ENCODE peak calls at places on chromosome 19, in nine cellular contexts. One of them, this sample, is unnamed.

GRCh38 chr19:30696514-30696913 is 324.3 kb downstream of the ZNF536 start:
- DNase-seq in GM23248: no peak
- DNase-seq in GM23338: peak
- DNase-seq in HCT116: no peak
- DNase-seq in H9: peak
- DNase-seq in neuronal stem cell: no peak
- DNase-seq in hepatocyte: peak
- DNase-seq in fibroblast of lung: no peak
- DNase-seq in DND-41: peak
- DNase-seq in this sample: no peak

GRCh38 chr19:56678205-56678604 is 6.6 kb upstream of the ZNF835 start:
- DNase-seq in fibroblast of lung: no peak
- DNase-seq in neuronal stem cell: no peak
- DNase-seq in GM23338: no peak
- DNase-seq in DND-41: no peak
- DNase-seq in HCT116: no peak
- DNase-seq in hepatocyte: no peak
- DNase-seq in H9: no peak
- DNase-seq in GM23248: no peak
- DNase-seq in this sample: no peak

GRCh38 chr19:18500820-18501219 is 21.1 kb downstream of the ELL start:
- DNase-seq in hepatocyte: no peak
- DNase-seq in HCT116: no peak
- DNase-seq in DND-41: no peak
- DNase-seq in GM23248: no peak
- DNase-seq in neuronal stem cell: no peak
- DNase-seq in fibroblast of lung: no peak
- DNase-seq in H9: no peak
- DNase-seq in GM23338: no peak
- DNase-seq in this sample: no peak

GRCh38 chr19:12574036-12574435 is 22.8 kb upstream of the ZNF564 start:
- DNase-seq in GM23338: peak
- DNase-seq in H9: no peak
- DNase-seq in HCT116: no peak
- DNase-seq in GM23248: no peak
- DNase-seq in neuronal stem cell: no peak
- DNase-seq in fibroblast of lung: no peak
- DNase-seq in hepatocyte: no peak
- DNase-seq in DND-41: no peak
- DNase-seq in this sample: no peak

GRCh38 chr19:19562665-19563347 is 24.7 kb downstream of the CILP2 start:
- DNase-seq in hepatocyte: no peak
- DNase-seq in neuronal stem cell: no peak
- DNase-seq in H9: no peak
- DNase-seq in GM23248: no peak
- DNase-seq in HCT116: no peak
- DNase-seq in GM23338: peak
- DNase-seq in fibroblast of lung: no peak
- DNase-seq in DND-41: no peak
- DNase-seq in this sample: no peak

GRCh38 chr19:6800991-6801396 is 28.5 kb downstream of the VAV1 start:
- DNase-seq in HCT116: peak
- DNase-seq in fibroblast of lung: peak
- DNase-seq in GM23248: peak
- DNase-seq in GM23338: no peak
- DNase-seq in DND-41: no peak
- DNase-seq in hepatocyte: no peak
- DNase-seq in neuronal stem cell: no peak
- DNase-seq in H9: peak
- DNase-seq in this sample: peak

GRCh38 chr19:2967972-2968371 is 9.4 kb upstream of the TLE6 start:
- DNase-seq in H9: no peak
- DNase-seq in DND-41: no peak
- DNase-seq in HCT116: no peak
- DNase-seq in GM23338: no peak
- DNase-seq in fibroblast of lung: no peak
- DNase-seq in neuronal stem cell: no peak
- DNase-seq in hepatocyte: no peak
- DNase-seq in GM23248: no peak
- DNase-seq in this sample: no peak

GRCh38 chr19:21835429-21835809 is 563 bp downstream of the ZNF43 start:
- DNase-seq in hepatocyte: no peak
- DNase-seq in DND-41: no peak
- DNase-seq in fibroblast of lung: no peak
- DNase-seq in neuronal stem cell: no peak
- DNase-seq in HCT116: no peak
- DNase-seq in GM23338: no peak
- DNase-seq in H9: no peak
- DNase-seq in GM23248: no peak
- DNase-seq in this sample: no peak

GRCh38 chr19:46766569-46767317 is 20.5 kb upstream of the STRN4 start:
- DNase-seq in GM23248: peak
- DNase-seq in fibroblast of lung: no peak
- DNase-seq in neuronal stem cell: no peak
- DNase-seq in DND-41: peak
- DNase-seq in H9: peak
- DNase-seq in hepatocyte: no peak
- DNase-seq in HCT116: no peak
- DNase-seq in GM23338: peak
- DNase-seq in this sample: no peak

GRCh38 chr19:6091771-6092291 is 18.5 kb downstream of the RFX2 start:
- DNase-seq in GM23338: no peak
- DNase-seq in neuronal stem cell: no peak
- DNase-seq in H9: no peak
- DNase-seq in hepatocyte: peak
- DNase-seq in fibroblast of lung: peak
- DNase-seq in HCT116: no peak
- DNase-seq in GM23248: peak
- DNase-seq in DND-41: no peak
- DNase-seq in this sample: peak

GRCh38 chr19:28987177-28987576 is 225.8 kb downstream of the UQCRFS1 start:
- DNase-seq in GM23248: no peak
- DNase-seq in neuronal stem cell: no peak
- DNase-seq in GM23338: no peak
- DNase-seq in hepatocyte: no peak
- DNase-seq in HCT116: no peak
- DNase-seq in H9: no peak
- DNase-seq in fibroblast of lung: no peak
- DNase-seq in DND-41: no peak
- DNase-seq in this sample: no peak

GRCh38 chr19:11485245-11485837 is 4.5 kb upstream of the ELAVL3 start:
- DNase-seq in HCT116: no peak
- DNase-seq in DND-41: no peak
- DNase-seq in neuronal stem cell: no peak
- DNase-seq in GM23338: peak
- DNase-seq in fibroblast of lung: no peak
- DNase-seq in GM23248: no peak
- DNase-seq in H9: no peak
- DNase-seq in hepatocyte: no peak
- DNase-seq in this sample: no peak

GRCh38 chr19:343451-343931 is 1.1 kb downstream of the MIER2 start:
- DNase-seq in fibroblast of lung: peak
- DNase-seq in HCT116: no peak
- DNase-seq in GM23248: peak
- DNase-seq in GM23338: peak
- DNase-seq in H9: no peak
- DNase-seq in hepatocyte: no peak
- DNase-seq in DND-41: peak
- DNase-seq in neuronal stem cell: no peak
- DNase-seq in this sample: no peak

GRCh38 chr19:3522421-3523360 is 16.3 kb upstream of the TEKTIP1 start:
- DNase-seq in hepatocyte: no peak
- DNase-seq in GM23338: no peak
- DNase-seq in neuronal stem cell: no peak
- DNase-seq in HCT116: no peak
- DNase-seq in H9: no peak
- DNase-seq in GM23248: no peak
- DNase-seq in DND-41: no peak
- DNase-seq in fibroblast of lung: no peak
- DNase-seq in this sample: no peak

GRCh38 chr19:13978306-13978705 is 26.0 kb downstream of the DCAF15 start:
- DNase-seq in HCT116: no peak
- DNase-seq in hepatocyte: peak
- DNase-seq in fibroblast of lung: no peak
- DNase-seq in GM23338: peak
- DNase-seq in H9: peak
- DNase-seq in DND-41: no peak
- DNase-seq in neuronal stem cell: peak
- DNase-seq in GM23248: peak
- DNase-seq in this sample: no peak

GRCh38 chr19:56994251-56995017 is 125.4 kb upstream of the USP29 start:
- DNase-seq in GM23338: no peak
- DNase-seq in hepatocyte: no peak
- DNase-seq in GM23248: no peak
- DNase-seq in H9: no peak
- DNase-seq in HCT116: no peak
- DNase-seq in DND-41: no peak
- DNase-seq in neuronal stem cell: no peak
- DNase-seq in fibroblast of lung: no peak
- DNase-seq in this sample: no peak

GRCh38 chr19:52248256-52248655 is 21.1 kb upstream of the ZNF766 start:
- DNase-seq in DND-41: peak
- DNase-seq in GM23248: peak
- DNase-seq in GM23338: peak
- DNase-seq in hepatocyte: peak
- DNase-seq in fibroblast of lung: peak
- DNase-seq in HCT116: peak
- DNase-seq in neuronal stem cell: no peak
- DNase-seq in H9: peak
- DNase-seq in this sample: no peak

DNA sequence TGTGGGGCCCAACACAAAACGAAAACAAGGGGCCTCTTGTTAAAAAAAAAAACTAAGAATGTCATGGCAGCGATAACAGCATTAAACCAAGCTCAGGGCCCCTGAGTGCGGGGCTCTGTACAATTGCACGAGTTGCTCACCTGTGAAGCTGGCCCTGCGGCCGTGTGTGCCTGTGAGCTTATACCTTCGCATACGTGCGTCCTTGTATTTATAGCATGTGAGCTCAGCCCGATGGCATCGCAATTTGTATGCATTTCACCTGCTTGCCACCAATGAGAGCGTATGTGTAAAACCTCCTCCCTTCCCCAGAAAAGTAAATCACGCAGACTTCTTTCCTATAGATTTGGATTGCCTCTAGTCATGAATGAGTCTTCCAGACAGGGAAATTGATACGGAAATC is 17.1 kb downstream of the HNRNPM start:
- DNase-seq in HCT116: no peak
- DNase-seq in GM23248: no peak
- DNase-seq in hepatocyte: no peak
- DNase-seq in fibroblast of lung: no peak
- DNase-seq in H9: no peak
- DNase-seq in DND-41: no peak
- DNase-seq in neuronal stem cell: no peak
- DNase-seq in GM23338: no peak
- DNase-seq in this sample: no peak
- H2AFZ ChIP-seq in HCT116: no peak
- H2AFZ ChIP-seq in GM23248: no peak
- H2AFZ ChIP-seq in hepatocyte: no peak
- H2AFZ ChIP-seq in fibroblast of lung: no peak
- H2AFZ ChIP-seq in H9: no peak
- H2AFZ ChIP-seq in DND-41: no peak
- H2AFZ ChIP-seq in neuronal stem cell: no peak
- H2AFZ ChIP-seq in GM23338: no peak
- H2AFZ ChIP-seq in this sample: no peak

GRCh38 chr19:42961119-42961518 is 24.1 kb upstream of the PSG7 start:
- DNase-seq in neuronal stem cell: no peak
- DNase-seq in GM23248: no peak
- DNase-seq in GM23338: no peak
- DNase-seq in hepatocyte: no peak
- DNase-seq in DND-41: no peak
- DNase-seq in H9: no peak
- DNase-seq in HCT116: no peak
- DNase-seq in fibroblast of lung: no peak
- DNase-seq in this sample: no peak

GRCh38 chr19:42965204-42965603 is 28.2 kb upstream of the PSG7 start:
- DNase-seq in HCT116: no peak
- DNase-seq in GM23338: no peak
- DNase-seq in hepatocyte: no peak
- DNase-seq in neuronal stem cell: no peak
- DNase-seq in DND-41: no peak
- DNase-seq in GM23248: peak
- DNase-seq in H9: no peak
- DNase-seq in fibroblast of lung: peak
- DNase-seq in this sample: peak
- H2AFZ ChIP-seq in HCT116: no peak
- H2AFZ ChIP-seq in GM23338: no peak
- H2AFZ ChIP-seq in hepatocyte: no peak
- H2AFZ ChIP-seq in neuronal stem cell: no peak
- H2AFZ ChIP-seq in DND-41: no peak
- H2AFZ ChIP-seq in GM23248: no peak
- H2AFZ ChIP-seq in H9: no peak
- H2AFZ ChIP-seq in fibroblast of lung: no peak
- H2AFZ ChIP-seq in this sample: no peak

DNA sequence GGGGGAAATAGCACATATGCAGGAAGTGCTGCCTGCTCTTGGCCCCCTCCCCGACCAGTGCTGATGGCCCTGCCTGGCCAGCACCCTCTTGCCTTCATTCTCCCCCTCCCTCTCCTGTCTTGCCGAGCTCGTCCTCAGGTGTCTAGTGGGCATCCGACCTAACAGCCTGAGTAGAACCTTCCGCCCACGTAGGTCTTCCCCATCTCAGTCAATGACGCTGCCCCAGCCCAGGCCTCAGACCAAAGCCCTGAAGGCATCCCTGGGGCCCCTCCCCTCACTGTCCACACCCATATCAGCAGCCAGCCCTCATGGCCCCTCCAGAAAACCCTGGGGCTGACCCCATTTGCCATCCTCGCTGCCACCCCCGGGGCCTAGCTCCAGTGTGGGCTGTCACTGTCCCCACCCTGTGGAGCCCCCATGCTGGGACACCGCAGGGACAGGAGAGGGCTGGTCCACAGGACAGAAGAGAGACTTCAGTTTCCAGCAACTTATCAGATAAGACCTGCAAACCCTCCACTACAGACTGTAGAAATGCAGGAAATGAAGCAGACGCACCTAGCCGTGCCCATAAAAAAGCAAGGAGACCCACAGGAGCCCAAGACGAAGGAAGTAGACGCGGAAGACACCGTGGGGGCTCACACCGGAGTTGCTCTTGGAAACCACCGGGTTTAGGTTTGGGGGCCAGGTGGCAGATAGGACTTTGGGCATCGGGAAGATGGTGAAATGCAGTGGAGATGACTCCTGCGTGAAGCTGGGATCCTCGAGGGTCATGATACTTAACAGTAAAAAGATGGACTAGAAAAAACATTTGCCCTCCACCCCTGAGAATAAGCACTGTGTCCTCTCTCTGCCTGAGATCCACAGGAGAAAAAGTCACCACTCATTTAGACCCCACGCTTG is 38.4 kb downstream of the AP1M1 start:
- DNase-seq in HCT116: no peak
- DNase-seq in neuronal stem cell: no peak
- DNase-seq in H9: no peak
- DNase-seq in GM23248: no peak
- DNase-seq in hepatocyte: no peak
- DNase-seq in fibroblast of lung: no peak
- DNase-seq in GM23338: no peak
- DNase-seq in DND-41: no peak
- DNase-seq in this sample: no peak
- H2AFZ ChIP-seq in HCT116: no peak
- H2AFZ ChIP-seq in neuronal stem cell: no peak
- H2AFZ ChIP-seq in H9: no peak
- H2AFZ ChIP-seq in GM23248: no peak
- H2AFZ ChIP-seq in hepatocyte: no peak
- H2AFZ ChIP-seq in fibroblast of lung: no peak
- H2AFZ ChIP-seq in GM23338: no peak
- H2AFZ ChIP-seq in DND-41: no peak
- H2AFZ ChIP-seq in this sample: no peak

GRCh38 chr19:58356971-58357797 is 3.9 kb upstream of the A1BG start:
- DNase-seq in fibroblast of lung: no peak
- DNase-seq in neuronal stem cell: no peak
- DNase-seq in hepatocyte: no peak
- DNase-seq in HCT116: no peak
- DNase-seq in GM23248: peak
- DNase-seq in DND-41: no peak
- DNase-seq in GM23338: peak
- DNase-seq in H9: peak
- DNase-seq in this sample: no peak
- H2AFZ ChIP-seq in fibroblast of lung: no peak
- H2AFZ ChIP-seq in neuronal stem cell: no peak
- H2AFZ ChIP-seq in hepatocyte: no peak
- H2AFZ ChIP-seq in HCT116: no peak
- H2AFZ ChIP-seq in GM23248: no peak
- H2AFZ ChIP-seq in DND-41: no peak
- H2AFZ ChIP-seq in GM23338: peak
- H2AFZ ChIP-seq in H9: no peak
- H2AFZ ChIP-seq in this sample: no peak